ENCODE peak calls at places on chromosomes 2 and 18, in four cellular contexts. R is WTC11, Z is HepG2, M is SK-N-SH. Y is an unnamed sample.

GRCh38 chr2:105373895-105374401 is 24.9 kb downstream of the FHL2 start:
- DNase-seq in R (no peak), Z (no peak), M (no peak), Y (no peak)

GRCh38 chr18:3297025-3297984 is 35.4 kb downstream of the MYL12B start:
- DNase-seq in M (peak), Z (peak), R (peak), Y (peak)

GRCh38 chr18:74493689-74494088 is 2.5 kb upstream of the CNDP2 start:
- DNase-seq in M (no peak), Z (peak), R (peak), Y (no peak)

GRCh38 chr2:106562826-106563594 is 75.8 kb downstream of the CD8B2 start:
- DNase-seq in M (peak), R (peak), Z (no peak), Y (no peak)

GRCh38 chr18:49031511-49032188 is 80.9 kb upstream of the SMAD7 start:
- DNase-seq in R (no peak), M (no peak), Z (no peak), Y (no peak)

GRCh38 chr2:172065086-172065485 is 20.2 kb upstream of the DLX1 start:
- DNase-seq in M (no peak), R (no peak), Z (no peak), Y (no peak)

GRCh38 chr2:78201064-78201575 is 678.9 kb upstream of the LRRTM4 start:
- DNase-seq in Z (no peak), M (no peak), R (no peak), Y (no peak)

GRCh38 chr2:238504181-238504711 is 77.5 kb downstream of the ASB1 start:
- DNase-seq in M (no peak), Z (no peak), R (no peak), Y (no peak)

GRCh38 chr18:12534820-12535219 is 123.1 kb downstream of the SPIRE1 start:
- DNase-seq in M (no peak), R (no peak), Z (no peak), Y (no peak)

GRCh38 chr2:171347591-171348032 is 86.2 kb downstream of the METTL8 start:
- DNase-seq in Z (no peak), M (no peak), R (no peak), Y (no peak)

GRCh38 chr18:61169386-61169785 is 163.8 kb upstream of the CDH20 start:
- DNase-seq in M (no peak), R (no peak), Z (no peak), Y (no peak)

GRCh38 chr18:55452123-55452611 is 135.8 kb downstream of the TCF4 start:
- DNase-seq in R (no peak), M (no peak), Z (no peak), Y (no peak)

GRCh38 chr18:78965260-78965659 is 14.4 kb upstream of the SALL3 start:
- DNase-seq in Z (no peak), M (no peak), R (no peak), Y (no peak)

GRCh38 chr18:50133526-50133925 is 61.4 kb downstream of the MYO5B start:
- DNase-seq in Z (no peak), R (no peak), M (no peak), Y (no peak)

GRCh38 chr2:186614373-186614772 is 24.5 kb downstream of the ITGAV start:
- DNase-seq in Z (no peak), R (no peak), M (no peak), Y (no peak)

GRCh38 chr2:127675335-127676261 is at the start of gene LIMS2:
- DNase-seq in M (peak), Z (no peak), R (peak), Y (no peak)

GRCh38 chr2:239195318-239195871 is 205.4 kb downstream of the HDAC4 start:
- DNase-seq in M (no peak), Z (no peak), R (no peak), Y (no peak)

GRCh38 chr2:148540022-148540421 is 104.5 kb upstream of the EPC2 start:
- DNase-seq in M (no peak), R (no peak), Z (no peak), Y (no peak)

GRCh38 chr2:118665784-118666529 is 181.5 kb downstream of the EN1 start:
- DNase-seq in R (no peak), Z (no peak), M (no peak), Y (no peak)

GRCh38 chr2:224984641-224985040 is 57.6 kb downstream of the DOCK10 start:
- DNase-seq in M (no peak), R (no peak), Z (no peak), Y (no peak)

GRCh38 chr2:5690231-5690630 is 2.0 kb upstream of the SOX11 start:
- DNase-seq in Z (no peak), M (no peak), R (no peak), Y (no peak)

DNA sequence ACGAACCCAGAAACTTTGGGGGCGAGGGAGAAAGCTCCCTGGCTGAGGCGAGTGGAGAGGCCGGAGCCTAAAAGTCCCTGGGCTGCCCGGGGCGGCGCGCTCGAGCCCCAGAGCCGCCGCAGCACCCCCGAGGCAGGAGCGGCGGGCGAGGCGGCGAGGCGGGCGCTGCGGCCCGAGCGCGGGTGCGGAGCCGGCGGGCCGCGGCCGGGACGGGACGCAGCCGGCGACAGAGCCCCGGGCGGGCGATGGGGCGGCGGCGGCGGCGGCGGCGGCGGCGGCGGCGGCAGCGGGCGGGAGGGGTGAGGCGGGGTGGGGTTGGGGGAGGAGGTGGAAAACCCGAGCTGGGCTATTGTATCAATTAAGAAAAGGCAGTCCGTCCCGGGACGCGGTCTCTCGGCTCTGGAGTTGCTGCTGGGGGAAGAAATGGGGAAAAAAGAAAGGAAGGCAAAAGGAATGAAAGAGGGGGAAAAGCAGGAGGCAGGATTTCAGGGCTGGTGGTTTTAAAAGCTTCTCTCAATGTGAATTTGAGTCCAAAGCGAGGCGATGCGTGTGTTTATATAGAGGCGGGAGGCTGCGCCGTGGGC is 821 bp upstream of the CYP26B1 start:
- DNase-seq in R (peak), M (peak), Z (no peak), Y (peak)
- TF ChIP-seq FOXJ3 in R (no peak), M (no peak), Z (no peak), Y (no peak)

GRCh38 chr2:32064713-32065112 is 1.4 kb downstream of the SPAST start:
- DNase-seq in Z (no peak), M (no peak), R (no peak), Y (no peak)

GRCh38 chr2:32061430-32061829 is 1.9 kb upstream of the SPAST start:
- DNase-seq in M (no peak), Z (peak), R (no peak), Y (no peak)

GRCh38 chr2:32061973-32062861 is 1.1 kb upstream of the SPAST start:
- DNase-seq in R (no peak), Z (peak), M (peak), Y (peak)

GRCh38 chr2:32063310-32064020 is at the start of gene SPAST:
- DNase-seq in Z (peak), M (peak), R (peak), Y (peak)

DNA sequence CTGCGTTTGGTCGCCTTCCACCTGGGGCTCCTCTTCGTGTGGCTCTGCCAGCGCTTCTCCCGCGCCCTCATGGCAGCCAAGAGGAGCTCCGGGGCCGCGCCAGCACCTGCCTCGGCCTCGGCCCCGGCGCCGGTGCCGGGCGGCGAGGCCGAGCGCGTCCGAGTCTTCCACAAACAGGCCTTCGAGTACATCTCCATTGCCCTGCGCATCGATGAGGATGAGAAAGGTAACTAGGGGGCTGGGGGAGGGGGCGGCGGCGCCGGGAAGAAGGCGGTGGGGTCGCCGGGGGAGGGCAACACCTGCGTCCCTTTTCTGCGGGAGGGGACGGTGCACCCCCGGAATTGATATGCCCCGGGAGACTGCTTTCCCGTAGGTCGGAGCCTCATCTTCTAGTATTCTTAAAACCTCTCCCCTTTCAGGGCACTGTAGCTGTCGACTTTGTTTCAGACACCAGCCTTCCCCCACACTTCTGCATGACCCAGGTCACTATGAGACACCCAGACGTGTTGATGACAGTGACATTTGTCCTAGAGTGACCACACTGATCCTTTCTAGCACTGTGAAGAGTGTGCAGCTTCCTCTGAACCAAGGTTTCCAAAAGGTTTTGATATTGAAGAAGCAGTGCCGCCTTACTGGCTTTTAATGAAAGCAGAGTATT is 794 bp downstream of the SPAST start:
- DNase-seq in M (peak), Z (no peak), R (no peak), Y (peak)
- TF ChIP-seq FOXJ3 in M (no peak), Z (no peak), R (no peak), Y (no peak)

DNA sequence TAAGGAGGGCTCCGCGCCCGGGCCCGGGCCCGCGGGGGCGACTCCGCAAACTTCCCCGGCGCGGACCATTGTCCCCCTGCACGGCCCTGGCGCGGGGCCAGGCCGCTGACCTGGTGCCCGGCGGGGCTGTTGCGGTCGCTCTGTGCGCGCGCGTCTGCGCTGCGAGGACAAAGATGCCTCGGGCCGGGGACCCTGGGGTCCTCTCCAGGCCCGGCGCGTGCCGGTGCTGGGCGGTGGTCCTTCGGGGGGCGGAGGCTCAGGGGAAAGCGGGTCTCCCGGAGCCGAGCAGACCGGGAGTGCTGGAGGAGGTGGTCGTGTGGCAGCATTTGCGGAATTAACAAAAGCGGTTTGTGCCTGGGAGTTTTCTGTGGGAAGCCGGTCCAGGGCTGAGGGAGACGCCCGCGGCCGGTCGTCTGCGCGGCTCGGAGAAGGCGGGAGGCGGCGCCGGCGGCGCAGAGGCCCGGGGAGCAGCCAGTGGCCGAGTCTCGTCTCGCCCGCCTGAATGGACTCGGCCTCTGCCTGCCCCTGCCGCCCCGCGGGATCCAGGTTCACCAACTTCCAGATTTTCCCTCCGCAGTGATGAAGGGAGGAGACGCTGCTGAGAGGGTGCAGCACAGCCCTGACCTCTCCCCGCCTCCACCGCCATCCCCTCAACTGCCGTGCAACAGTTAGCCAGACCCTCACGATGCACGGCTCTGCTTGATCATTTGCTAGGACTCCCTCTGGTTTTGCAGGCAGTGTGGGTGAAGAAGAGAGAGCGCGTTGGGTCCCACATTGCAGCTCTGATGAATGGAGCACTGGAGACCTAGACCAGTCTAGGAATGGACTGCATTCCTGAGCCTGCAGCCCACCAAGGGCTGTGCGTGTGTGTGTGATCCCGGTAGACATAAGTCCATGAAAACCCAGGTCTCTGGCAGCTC is 705 bp downstream of the EFR3B start:
- DNase-seq in R (peak), Z (no peak), M (peak), Y (peak)
- TF ChIP-seq FOXJ3 in R (no peak), Z (no peak), M (no peak), Y (no peak)

GRCh38 chr2:23684540-23685176 is 242.3 kb downstream of the ATAD2B start:
- DNase-seq in Z (no peak), M (peak), R (no peak), Y (no peak)

GRCh38 chr2:23680951-23681350 is 246.0 kb downstream of the ATAD2B start:
- DNase-seq in Z (no peak), R (no peak), M (no peak), Y (no peak)

GRCh38 chr2:23681356-23682140 is 245.4 kb downstream of the ATAD2B start:
- DNase-seq in M (no peak), R (no peak), Z (no peak), Y (no peak)

GRCh38 chr2:23683001-23683400 is 243.9 kb downstream of the ATAD2B start:
- DNase-seq in Z (no peak), R (no peak), M (no peak), Y (no peak)

GRCh38 chr2:23682481-23682880 is 244.4 kb downstream of the ATAD2B start:
- DNase-seq in Z (no peak), R (no peak), M (no peak), Y (no peak)
- TF ChIP-seq FOXJ3 in Z (no peak), R (no peak), M (no peak), Y (no peak)

GRCh38 chr2:190342601-190343000 is 788 bp upstream of the INPP1 start:
- DNase-seq in R (no peak), M (no peak), Z (no peak), Y (no peak)
- TF ChIP-seq FOXJ3 in R (no peak), M (no peak), Z (no peak), Y (no peak)

GRCh38 chr2:24231461-24231881 is 56.6 kb downstream of the FAM228A start:
- DNase-seq in R (no peak), Z (no peak), M (no peak), Y (no peak)
- TF ChIP-seq FOXJ3 in R (no peak), Z (no peak), M (no peak), Y (no peak)

GRCh38 chr2:188701836-188702235 is 272.3 kb upstream of the COL3A1 start:
- DNase-seq in Z (no peak), R (no peak), M (no peak), Y (no peak)
- TF ChIP-seq FOXJ3 in Z (no peak), R (no peak), M (no peak), Y (no peak)

GRCh38 chr2:27019459-27020336 is 13.1 kb upstream of the TMEM214 start:
- DNase-seq in M (no peak), Z (no peak), R (no peak), Y (peak)

GRCh38 chr2:27013738-27014137 is 19.0 kb upstream of the TMEM214 start:
- DNase-seq in R (no peak), M (no peak), Z (no peak), Y (no peak)

GRCh38 chr2:27014771-27015433 is 17.9 kb upstream of the TMEM214 start:
- DNase-seq in M (no peak), Z (peak), R (no peak), Y (no peak)

GRCh38 chr2:27018142-27018541 is 14.6 kb upstream of the TMEM214 start:
- DNase-seq in M (no peak), Z (no peak), R (no peak), Y (no peak)

GRCh38 chr2:27016801-27017325 is 15.9 kb upstream of the TMEM214 start:
- DNase-seq in R (peak), M (peak), Z (peak), Y (peak)
- TF ChIP-seq FOXJ3 in R (no peak), M (no peak), Z (no peak), Y (no peak)